ENCODE peak calls at places on chromosome 22, in six cellular contexts. B, H, C, X, W and R are unnamed samples.

GRCh38 chr22:36329217-36330078 is 58.3 kb downstream of the MYH9 start:
- DNase-seq in H (peak; percentile 99), W (peak; percentile 89), C (peak; percentile 82), B (no peak), X (no peak), R (peak; percentile 97)

GRCh38 chr22:37894939-37895670 is 11.0 kb upstream of the MICALL1 start:
- DNase-seq in H (no peak), C (no peak), B (no peak), X (peak; percentile 55), W (no peak), R (no peak)

GRCh38 chr22:31734512-31734911 is 15.4 kb downstream of the PRR14L start:
- DNase-seq in X (no peak), W (no peak), H (peak; percentile 84), B (no peak), C (no peak), R (peak; percentile 85)

GRCh38 chr22:45998638-45999378 is 21.8 kb upstream of the WNT7B start:
- DNase-seq in X (no peak), W (no peak), H (no peak), B (no peak), C (no peak), R (no peak)

GRCh38 chr22:49452362-49452946 is 375.2 kb downstream of the BRD1 start:
- DNase-seq in C (no peak), B (no peak), X (no peak), W (no peak), H (no peak), R (no peak)

GRCh38 chr22:37176464-37177061 is 11.5 kb downstream of the C1QTNF6 start:
- DNase-seq in H (peak; percentile 83), W (no peak), B (no peak), C (no peak), X (peak; percentile 64), R (peak; percentile 78)

GRCh38 chr22:21768435-21768834 is 32.8 kb upstream of the YPEL1 start:
- DNase-seq in B (no peak), X (no peak), H (no peak), W (no peak), C (no peak), R (no peak)

GRCh38 chr22:28802595-28803087 is 2.3 kb upstream of the XBP1 start:
- DNase-seq in C (no peak), W (no peak), H (no peak), B (no peak), X (no peak), R (no peak)

GRCh38 chr22:48953103-48953720 is 874.5 kb downstream of the BRD1 start:
- DNase-seq in H (no peak), C (no peak), B (no peak), W (no peak), X (no peak), R (no peak)

GRCh38 chr22:43319661-43320486 is 23.3 kb downstream of the SCUBE1 start:
- DNase-seq in C (no peak), H (peak; percentile 34), X (no peak), B (no peak), W (no peak), R (no peak)

GRCh38 chr22:33921576-33922181 is 1.4 kb upstream of the LARGE1 start:
- DNase-seq in B (peak; percentile 37), H (peak; percentile 68), X (peak; percentile 45), W (no peak), C (peak; percentile 40), R (peak; percentile 60)

GRCh38 chr22:20430641-20431519 is 6.7 kb downstream of the SCARF2 start:
- DNase-seq in H (peak; percentile 56), W (no peak), X (no peak), C (no peak), B (peak; percentile 49), R (no peak)

GRCh38 chr22:40107244-40107643 is 70.5 kb upstream of the TNRC6B start:
- DNase-seq in H (no peak), C (no peak), X (no peak), W (no peak), B (no peak), R (no peak)

GRCh38 chr22:22848364-22848866 is 39.2 kb upstream of the IGLL5 start:
- DNase-seq in B (peak; percentile 61), H (peak; percentile 27), W (peak; percentile 19), C (no peak), X (peak; percentile 21), R (peak; percentile 31)

GRCh38 chr22:41239443-41240128 is 1.1 kb downstream of the CHADL start:
- DNase-seq in X (peak; percentile 72), H (no peak), C (no peak), B (no peak), W (no peak), R (no peak)

GRCh38 chr22:23122216-23122957 is 19.4 kb downstream of the RSPH14 start:
- DNase-seq in H (no peak), X (peak; percentile 75), B (no peak), W (no peak), C (no peak), R (no peak)

GRCh38 chr22:37260396-37260795 is 16.3 kb upstream of the RAC2 start:
- DNase-seq in B (no peak), H (no peak), C (no peak), X (no peak), W (no peak), R (no peak)

GRCh38 chr22:30025187-30025586 is 55.1 kb upstream of the HORMAD2 start:
- DNase-seq in X (no peak), C (no peak), B (no peak), W (no peak), H (no peak), R (no peak)